ENCODE peak calls at places on chromosomes 3 and 15, in seven cellular contexts. V is astrocyte of the spinal cord; R is ovary; D is H1; H is CD8-positive, alpha-beta T cell; S is heart right ventricle; P is lower lobe of right lung. T is an unnamed sample.

GRCh38 chr3:18415132-18415531 is 10.0 kb downstream of the SATB1 start:
- DNase-seq in V (no peak), R (no peak), D (no peak), H (no peak), S (no peak), P (no peak), T (no peak)

GRCh38 chr15:69225355-69226027 is 65.1 kb downstream of the GLCE start:
- DNase-seq in V (peak), R (no peak), D (no peak), H (no peak), S (no peak), P (no peak), T (peak)

GRCh38 chr15:78642341-78642740 is 1.3 kb upstream of the CHRNB4 start:
- DNase-seq in V (no peak), R (no peak), D (no peak), H (no peak), S (no peak), P (no peak), T (no peak)

GRCh38 chr15:31320022-31320421 is 6.6 kb upstream of the KLF13 start:
- DNase-seq in V (no peak), R (no peak), D (no peak), H (no peak), S (no peak), P (no peak), T (no peak)

GRCh38 chr3:78855190-78855589 is 912.6 kb downstream of the ROBO1 start:
- DNase-seq in V (no peak), R (no peak), D (no peak), H (no peak), S (no peak), P (no peak), T (no peak)

GRCh38 chr3:37973250-37974054 is 17.1 kb upstream of the VILL start:
- DNase-seq in V (no peak), R (no peak), D (no peak), H (no peak), S (no peak), P (no peak), T (peak)

GRCh38 chr3:150202696-150203095 is 205.4 kb upstream of the TSC22D2 start:
- DNase-seq in V (no peak), R (no peak), D (no peak), H (no peak), S (no peak), P (no peak), T (peak)

GRCh38 chr3:12372762-12373280 is 84.0 kb downstream of the PPARG start:
- DNase-seq in V (no peak), R (no peak), D (no peak), H (no peak), S (no peak), P (no peak), T (no peak)

GRCh38 chr15:52257734-52258062 is 37.9 kb downstream of the MYO5C start:
- DNase-seq in V (peak), R (no peak), D (no peak), H (no peak), S (no peak), P (no peak), T (peak)

GRCh38 chr15:94673801-94674200 is 442.4 kb downstream of the MCTP2 start:
- DNase-seq in V (no peak), R (no peak), D (no peak), H (no peak), S (no peak), P (no peak), T (peak)

GRCh38 chr3:50649451-50649931 is 25.2 kb upstream of the DOCK3 start:
- DNase-seq in V (no peak), R (no peak), D (no peak), H (no peak), S (peak), P (no peak), T (no peak)

GRCh38 chr3:73292241-73292640 is 230.8 kb downstream of the EBLN2 start:
- DNase-seq in V (no peak), R (no peak), D (no peak), H (no peak), S (no peak), P (no peak), T (no peak)

GRCh38 chr3:197440717-197441303 is 115.0 kb downstream of the BDH1 start:
- DNase-seq in V (no peak), R (no peak), D (no peak), H (no peak), S (no peak), P (no peak), T (no peak)

GRCh38 chr3:134476977-134477376 is 8.8 kb downstream of the ANAPC13 start:
- DNase-seq in V (no peak), R (no peak), D (no peak), H (no peak), S (peak), P (no peak), T (peak)

GRCh38 chr3:32203854-32204253 is 34.6 kb upstream of the CMTM8 start:
- DNase-seq in V (peak), R (no peak), D (no peak), H (no peak), S (no peak), P (no peak), T (no peak)

GRCh38 chr3:45440562-45440961 is 52.2 kb downstream of the LARS2 start:
- DNase-seq in V (no peak), R (no peak), D (no peak), H (no peak), S (no peak), P (no peak), T (peak)

GRCh38 chr15:88918738-88919137 is 5.6 kb upstream of the MFGE8 start:
- DNase-seq in V (peak), R (no peak), D (no peak), H (no peak), S (peak), P (no peak), T (peak)

GRCh38 chr3:158770254-158771017 is 31.4 kb upstream of the MFSD1 start:
- DNase-seq in V (peak), R (peak), D (no peak), H (no peak), S (no peak), P (no peak), T (peak)

GRCh38 chr15:75036269-75036668 is 12.9 kb downstream of the PPCDC start:
- DNase-seq in V (no peak), R (no peak), D (peak), H (no peak), S (no peak), P (no peak), T (peak)

GRCh38 chr3:138775254-138775595 is 59.5 kb downstream of the PIK3CB start:
- DNase-seq in V (no peak), R (no peak), D (no peak), H (no peak), S (no peak), P (no peak), T (peak)

GRCh38 chr3:126607214-126607908 is 47.6 kb downstream of the TXNRD3 start:
- DNase-seq in V (peak), R (no peak), D (no peak), H (no peak), S (no peak), P (no peak), T (peak)

GRCh38 chr3:79419222-79419621 is 348.6 kb downstream of the ROBO1 start:
- DNase-seq in V (no peak), R (no peak), D (no peak), H (no peak), S (no peak), P (no peak), T (no peak)

GRCh38 chr3:188584958-188585689 is 431.2 kb downstream of the LPP start:
- DNase-seq in V (peak), R (no peak), D (no peak), H (no peak), S (no peak), P (no peak), T (no peak)

GRCh38 chr3:13891492-13892073 is 11.7 kb upstream of the WNT7A start:
- DNase-seq in V (no peak), R (no peak), D (no peak), H (no peak), S (no peak), P (no peak), T (no peak)

GRCh38 chr3:86887876-86888275 is 103.1 kb downstream of the VGLL3 start:
- DNase-seq in V (no peak), R (no peak), D (no peak), H (no peak), S (no peak), P (no peak), T (no peak)

GRCh38 chr3:158167737-158168469 is 58.0 kb downstream of the RSRC1 start:
- DNase-seq in V (peak), R (no peak), D (no peak), H (no peak), S (no peak), P (no peak), T (peak)

GRCh38 chr15:92449476-92449875 is 55.8 kb downstream of the ST8SIA2 start:
- DNase-seq in V (peak), R (no peak), D (no peak), H (no peak), S (no peak), P (no peak), T (peak)

GRCh38 chr3:69326821-69327433 is 59.0 kb downstream of the FRMD4B start:
- DNase-seq in V (no peak), R (no peak), D (no peak), H (no peak), S (no peak), P (no peak), T (no peak)

GRCh38 chr3:72860053-72860452 is 11.8 kb upstream of the SHQ1 start:
- DNase-seq in V (no peak), R (no peak), D (no peak), H (no peak), S (no peak), P (no peak), T (no peak)

GRCh38 chr3:72031581-72031980 is 246.6 kb upstream of the PROK2 start:
- DNase-seq in V (no peak), R (no peak), D (no peak), H (no peak), S (no peak), P (peak), T (peak)

GRCh38 chr3:131303848-131304247 is 77.7 kb upstream of the NUDT16 start:
- DNase-seq in V (no peak), R (no peak), D (no peak), H (no peak), S (no peak), P (no peak), T (peak)

GRCh38 chr3:40317061-40317676 is 7.7 kb downstream of the EIF1B start:
- DNase-seq in V (peak), R (no peak), D (no peak), H (peak), S (no peak), P (no peak), T (peak)

GRCh38 chr3:123833398-123833785 is 50.7 kb downstream of the MYLK start:
- DNase-seq in V (no peak), R (no peak), D (no peak), H (no peak), S (no peak), P (no peak), T (peak)

GRCh38 chr3:144771401-144771870 is 799.8 kb downstream of the DIPK2A start:
- DNase-seq in V (peak), R (no peak), D (no peak), H (no peak), S (no peak), P (no peak), T (peak)

GRCh38 chr15:69862540-69862939 is 235.2 kb downstream of the TLE3 start:
- DNase-seq in V (no peak), R (no peak), D (no peak), H (no peak), S (no peak), P (no peak), T (no peak)

GRCh38 chr3:103052236-103052830 is 617.5 kb downstream of the ZPLD1 start:
- DNase-seq in V (peak), R (no peak), D (no peak), H (no peak), S (peak), P (peak), T (no peak)

GRCh38 chr15:66830358-66830757 is 128.3 kb downstream of the SMAD6 start:
- DNase-seq in V (peak), R (no peak), D (no peak), H (no peak), S (peak), P (no peak), T (peak)

GRCh38 chr3:126714921-126715320 is 10.9 kb downstream of the CHCHD6 start:
- DNase-seq in V (no peak), R (no peak), D (no peak), H (no peak), S (no peak), P (no peak), T (no peak)

GRCh38 chr15:58490405-58491150 is 58.8 kb downstream of the LIPC start:
- DNase-seq in V (no peak), R (no peak), D (no peak), H (no peak), S (peak), P (no peak), T (no peak)

GRCh38 chr3:132595036-132595435 is 2.0 kb upstream of the ACKR4 start:
- DNase-seq in V (peak), R (no peak), D (no peak), H (no peak), S (no peak), P (no peak), T (peak)

GRCh38 chr3:195895078-195895899 is 13.1 kb downstream of the TNK2 start:
- DNase-seq in V (no peak), R (peak), D (no peak), H (peak), S (peak), P (peak), T (peak)
- TF ChIP-seq CTCF in V (peak), R (no peak), D (no peak), H (peak), S (no peak), P (no peak), T (peak)

GRCh38 chr3:192731233-192731632 is 3.9 kb upstream of the FGF12 start:
- DNase-seq in V (no peak), R (no peak), D (no peak), H (no peak), S (no peak), P (no peak), T (no peak)

GRCh38 chr3:192726386-192726785 is 955 bp downstream of the FGF12 start:
- DNase-seq in V (no peak), R (no peak), D (no peak), H (no peak), S (no peak), P (no peak), T (no peak)

DNA sequence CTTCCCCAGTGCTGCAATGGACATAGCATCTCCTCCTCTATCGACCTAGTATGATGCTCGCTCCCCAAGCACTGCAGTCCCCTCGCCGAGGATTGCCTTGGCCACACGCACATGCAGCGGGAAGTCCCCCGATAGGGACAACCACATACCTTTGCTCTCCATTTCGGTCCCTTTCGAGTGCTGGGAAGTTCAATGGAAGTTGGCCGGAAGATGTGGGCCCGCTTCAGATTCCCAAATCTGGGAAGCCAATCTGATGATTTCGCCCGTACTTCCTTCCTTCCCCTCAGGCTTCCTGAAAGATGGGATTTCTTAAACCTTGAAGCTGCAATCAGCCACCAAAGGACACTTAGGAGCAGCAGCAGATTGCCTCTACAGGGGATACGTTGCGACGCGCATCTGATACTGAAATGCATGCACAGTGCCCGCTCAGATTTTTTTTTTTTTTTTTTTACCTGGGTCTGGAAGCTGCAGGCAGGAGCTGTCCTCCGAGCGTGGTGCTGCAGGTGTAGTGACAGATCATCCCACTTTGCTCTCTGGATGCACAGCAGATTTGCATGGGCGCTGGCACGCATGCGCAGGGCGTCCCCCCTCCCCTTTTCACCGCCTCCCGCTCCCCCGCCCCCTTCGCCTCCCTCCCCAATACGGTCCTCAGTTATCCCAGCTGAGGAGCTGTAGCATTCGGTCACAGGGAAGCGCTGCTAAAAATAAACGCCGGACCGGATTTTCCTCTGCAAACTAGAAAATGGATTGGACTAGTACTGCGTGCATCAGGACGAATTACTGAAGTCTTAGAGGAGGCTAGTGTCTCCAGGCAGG is at the start of gene FGF12:
- DNase-seq in V (peak), R (peak), D (peak), H (no peak), S (peak), P (peak), T (peak)
- H3K4me3 ChIP-seq in V (no peak), R (no peak), D (peak), H (no peak), S (peak), P (peak), T (no peak)

DNA sequence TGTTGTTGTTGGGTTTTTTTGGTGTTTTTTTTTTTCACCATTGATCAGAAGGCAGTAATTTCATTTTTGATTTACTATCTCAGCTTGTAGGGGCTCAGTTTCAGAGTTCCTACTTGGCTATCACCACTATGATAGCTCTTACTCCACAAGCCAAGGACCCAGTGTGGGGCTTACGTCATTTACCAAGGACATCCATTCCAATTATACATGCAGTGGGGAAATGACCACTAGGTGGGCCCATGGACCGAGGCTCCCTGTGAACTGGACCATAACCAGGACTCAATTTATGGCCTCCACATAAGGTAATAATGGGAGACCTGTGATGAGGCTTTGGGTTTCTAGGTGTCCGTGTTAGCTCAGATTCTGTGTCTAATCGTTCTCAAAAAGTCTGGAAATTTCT is 67.5 kb upstream of the CACNA1D start:
- DNase-seq in V (no peak), R (no peak), D (no peak), H (no peak), S (no peak), P (no peak), T (no peak)
- TF ChIP-seq CTCF in V (no peak), R (no peak), D (peak), H (no peak), S (no peak), P (peak), T (no peak)

GRCh38 chr3:25038907-25039306 is 389.2 kb upstream of the RARB start:
- DNase-seq in V (peak), R (no peak), D (no peak), H (no peak), S (no peak), P (no peak), T (no peak)

GRCh38 chr3:25043181-25043580 is 384.9 kb upstream of the RARB start:
- DNase-seq in V (no peak), R (no peak), D (no peak), H (no peak), S (no peak), P (no peak), T (no peak)

GRCh38 chr3:25041871-25042584 is 386.0 kb upstream of the RARB start:
- DNase-seq in V (no peak), R (no peak), D (no peak), H (no peak), S (no peak), P (no peak), T (no peak)

GRCh38 chr3:25043757-25044156 is 384.3 kb upstream of the RARB start:
- DNase-seq in V (no peak), R (no peak), D (no peak), H (no peak), S (no peak), P (no peak), T (no peak)

DNA sequence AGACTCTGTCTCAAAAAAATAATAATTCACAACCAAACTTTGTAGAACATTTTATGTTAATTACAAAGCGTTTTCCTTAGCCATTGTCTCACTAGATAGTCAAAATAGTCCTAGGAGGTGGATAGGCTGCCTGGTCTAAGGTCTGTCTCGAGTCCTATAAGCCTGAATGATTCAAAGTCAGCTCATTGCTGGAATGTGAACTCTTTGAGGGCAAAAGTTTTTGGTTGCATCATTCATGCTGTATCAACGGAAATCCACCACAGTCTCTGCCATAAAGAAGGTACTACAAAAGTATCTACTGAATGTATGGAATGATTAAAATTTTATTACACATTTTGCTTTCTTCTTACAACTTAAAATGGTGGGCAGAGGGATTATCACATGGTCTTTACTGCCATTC is 387.3 kb upstream of the RARB start:
- DNase-seq in V (peak), R (no peak), D (no peak), H (no peak), S (no peak), P (no peak), T (peak)
- H3K4me3 ChIP-seq in V (no peak), R (no peak), D (no peak), H (no peak), S (no peak), P (no peak), T (no peak)

DNA sequence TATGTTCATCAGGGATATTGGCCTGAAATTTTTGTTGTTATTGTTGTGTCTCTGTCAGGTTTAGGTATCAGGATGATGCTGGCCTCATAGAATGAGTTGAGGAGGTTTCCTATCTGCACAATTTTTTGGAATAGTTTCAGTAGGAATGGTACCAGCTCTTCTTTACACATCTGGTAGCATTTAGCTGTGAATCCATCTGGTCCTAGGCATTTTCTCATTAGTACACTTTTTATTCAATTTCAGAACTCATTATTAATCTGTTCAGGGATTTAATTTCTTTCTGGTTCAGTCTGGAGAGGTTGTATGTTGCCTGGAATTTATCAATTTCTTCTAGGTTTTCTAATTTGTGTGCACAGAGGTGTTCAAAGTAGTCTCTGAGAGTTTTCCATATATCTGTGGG is 57.0 kb downstream of the STRIT1 start:
- DNase-seq in V (no peak), R (no peak), D (no peak), H (no peak), S (no peak), P (no peak), T (peak)
- TF ChIP-seq CTCF in V (no peak), R (no peak), D (no peak), H (no peak), S (no peak), P (no peak), T (no peak)